ENCODE peak calls at places on chromosomes 7 and 10, in eight cellular contexts. O, Y, Q, R, K, S, D and H are unnamed samples.

GRCh38 chr7:157901166-157901565 is 564.4 kb downstream of the DNAJB6 start:
- DNase-seq in Y (no peak), O (no peak), R (no peak), Q (no peak), S (no peak), D (peak), K (no peak), H (no peak)

GRCh38 chr10:72009430-72010081 is 45.4 kb downstream of the CHST3 start:
- DNase-seq in O (no peak), Q (no peak), K (peak), S (no peak), Y (peak), R (no peak), D (peak), H (no peak)

GRCh38 chr7:158284617-158285382 is 302.8 kb downstream of the PTPRN2 start:
- DNase-seq in Y (no peak), S (no peak), D (peak), Q (no peak), K (no peak), R (no peak), O (no peak), H (no peak)

GRCh38 chr7:26626687-26627086 is 237.7 kb downstream of the SKAP2 start:
- DNase-seq in D (no peak), O (no peak), S (no peak), R (no peak), Y (no peak), Q (no peak), K (no peak), H (no peak)

GRCh38 chr10:64396105-64396504 is 874.9 kb downstream of the REEP3 start:
- DNase-seq in O (no peak), Y (peak), D (no peak), R (no peak), K (peak), S (no peak), Q (no peak), H (no peak)

GRCh38 chr7:142104550-142105527 is 6.7 kb upstream of the MGAM2 start:
- DNase-seq in D (no peak), O (no peak), Q (no peak), S (peak), K (no peak), Y (no peak), R (no peak), H (no peak)

GRCh38 chr7:50448823-50449222 is 1.3 kb downstream of the FIGNL1 start:
- DNase-seq in K (no peak), D (no peak), O (no peak), Y (no peak), R (no peak), Q (no peak), S (no peak), H (no peak)

GRCh38 chr7:125253454-125254182 is 324.0 kb upstream of the POT1 start:
- DNase-seq in D (no peak), Q (no peak), K (no peak), O (no peak), R (no peak), Y (no peak), S (no peak), H (no peak)

GRCh38 chr7:42456267-42456666 is 219.3 kb upstream of the GLI3 start:
- DNase-seq in R (no peak), S (no peak), K (no peak), D (no peak), O (no peak), Q (no peak), Y (no peak), H (no peak)

GRCh38 chr7:139799586-139799985 is 21.8 kb upstream of the HIPK2 start:
- DNase-seq in R (no peak), Y (no peak), D (peak), K (no peak), S (no peak), O (no peak), Q (no peak), H (no peak)

GRCh38 chr7:23685770-23686169 is 5.8 kb downstream of the FAM221A start:
- DNase-seq in D (no peak), S (peak), Y (no peak), R (no peak), K (no peak), Q (no peak), O (no peak), H (no peak)

DNA sequence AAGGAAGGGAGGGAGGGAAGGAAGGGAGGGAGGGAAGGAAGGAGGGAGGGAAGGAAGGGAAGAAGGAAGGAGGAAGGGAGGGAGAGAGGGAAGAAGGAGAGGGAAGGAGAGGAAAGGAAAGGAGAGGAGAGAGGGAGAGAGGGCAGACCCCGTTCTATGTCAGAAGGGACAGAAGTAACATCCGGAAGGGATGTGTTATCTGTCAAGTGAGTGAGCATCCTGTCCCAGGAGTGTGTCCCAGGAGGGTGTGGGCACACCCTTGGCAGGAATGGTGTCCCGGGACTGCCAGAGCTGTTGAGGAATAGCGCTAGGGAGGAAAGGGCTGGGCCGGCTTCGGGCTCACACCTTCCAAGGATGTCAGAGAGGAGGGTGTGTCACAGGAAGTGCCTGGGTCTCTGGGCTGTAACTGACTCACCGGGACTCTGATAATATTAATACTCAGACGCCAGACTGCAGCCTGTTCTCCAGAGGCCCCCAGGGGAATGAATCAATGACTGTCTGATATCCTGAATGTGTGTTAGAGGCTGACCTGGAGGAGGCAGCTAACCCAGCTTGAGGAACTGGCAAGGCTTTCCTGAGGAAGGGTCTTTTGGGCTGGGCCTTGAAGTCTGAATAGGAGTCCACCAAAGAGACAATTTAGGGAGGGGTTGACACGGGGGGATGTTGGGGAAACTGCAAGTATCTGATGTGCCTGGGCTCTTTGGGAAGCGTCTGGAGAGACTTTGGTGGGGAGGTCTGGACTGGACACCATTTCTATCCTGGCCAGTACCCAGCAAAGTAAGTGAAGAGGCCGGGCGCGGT is 125.7 kb upstream of the TNRC18 start:
- DNase-seq in D (peak), Q (no peak), Y (no peak), O (peak), S (peak), R (no peak), K (no peak), H (no peak)
- TF ChIP-seq CTCF in D (no peak), Q (no peak), Y (no peak), O (no peak), S (no peak), R (no peak), K (no peak), H (no peak)

DNA sequence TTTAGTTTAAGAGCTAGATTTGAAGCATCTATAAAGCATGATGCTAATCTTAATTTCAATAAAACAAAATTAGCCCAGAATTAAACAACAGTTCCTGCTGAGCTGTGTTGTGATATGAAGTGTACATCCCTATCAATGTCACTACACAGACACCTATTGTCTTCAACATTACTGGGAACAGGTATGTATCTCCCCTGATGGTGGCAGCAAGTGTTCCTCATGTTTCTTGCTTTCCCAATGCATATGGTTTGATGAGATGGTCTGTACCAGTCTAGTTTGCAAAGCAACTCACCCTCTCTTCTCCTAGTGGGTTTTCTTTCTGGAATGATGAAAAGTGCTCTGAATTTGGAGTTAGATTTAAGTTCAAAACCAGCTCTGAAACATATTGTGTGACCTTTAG is 38.1 kb downstream of the TSPAN12 start:
- DNase-seq in Q (no peak), Y (no peak), K (no peak), R (no peak), S (no peak), O (no peak), D (no peak), H (no peak)
- TF ChIP-seq CTCF in Q (no peak), Y (peak), K (no peak), R (no peak), S (no peak), O (no peak), D (no peak), H (no peak)

GRCh38 chr10:49176310-49177268 is 11.6 kb downstream of the TMEM273 start:
- DNase-seq in K (no peak), O (no peak), Q (no peak), S (no peak), R (no peak), Y (no peak), D (no peak), H (no peak)
- TF ChIP-seq CTCF in K (no peak), O (no peak), Q (no peak), S (no peak), R (no peak), Y (no peak), D (peak), H (no peak)

DNA sequence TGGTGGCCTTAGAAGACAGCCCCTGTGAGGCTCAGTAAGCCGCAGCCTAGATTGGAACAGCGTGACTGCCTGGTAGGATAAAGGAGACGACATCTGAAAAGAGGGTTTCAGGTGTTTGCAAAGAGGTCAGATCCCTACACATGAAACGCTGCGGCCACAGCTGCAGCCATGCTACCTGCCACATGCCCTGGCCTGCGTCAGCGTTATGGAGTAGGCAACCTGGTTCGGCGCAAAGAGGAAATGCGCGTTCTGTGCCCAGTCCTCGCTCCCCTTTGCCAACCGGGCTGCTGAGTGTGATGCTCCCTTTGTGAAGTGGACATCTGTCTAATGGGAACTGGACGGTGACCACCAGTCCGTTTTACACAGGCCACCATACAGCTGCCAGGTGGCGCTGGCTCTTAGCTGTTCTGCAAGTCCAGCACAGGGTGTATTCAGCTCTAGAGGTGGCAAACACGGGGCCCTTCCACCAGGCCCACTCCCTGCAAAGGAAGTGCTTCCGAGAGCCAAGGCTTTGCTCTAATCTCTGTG is 160.3 kb downstream of the CELF2 start:
- DNase-seq in Y (no peak), D (no peak), K (no peak), S (no peak), R (no peak), Q (no peak), O (no peak), H (no peak)
- TF ChIP-seq CTCF in Y (peak), D (no peak), K (no peak), S (no peak), R (no peak), Q (no peak), O (no peak), H (no peak)

GRCh38 chr10:34335960-34336359 is 479.1 kb downstream of the PARD3 start:
- DNase-seq in R (no peak), D (no peak), Y (no peak), O (no peak), S (no peak), Q (no peak), K (no peak), H (no peak)

GRCh38 chr10:34337917-34338316 is 477.2 kb downstream of the PARD3 start:
- DNase-seq in Y (no peak), Q (no peak), K (no peak), D (no peak), S (no peak), R (no peak), O (no peak), H (no peak)

GRCh38 chr10:34334908-34335307 is 480.2 kb downstream of the PARD3 start:
- DNase-seq in R (no peak), D (no peak), S (no peak), Q (no peak), K (no peak), Y (no peak), O (no peak), H (no peak)

GRCh38 chr10:34333513-34333912 is 481.6 kb downstream of the PARD3 start:
- DNase-seq in K (peak), R (no peak), S (peak), Y (no peak), O (no peak), Q (no peak), D (no peak), H (no peak)
- TF ChIP-seq CTCF in K (no peak), R (no peak), S (no peak), Y (no peak), O (no peak), Q (no peak), D (no peak), H (no peak)